ENCODE peak calls at places on chromosomes 5 and 9, in nine cellular contexts. M, O, A, C, S, U, N, R and K are unnamed samples.

GRCh38 chr5:55191165-55191564 is 18.2 kb upstream of the CDC20B start:
- DNase-seq in M (no peak), O (no peak), A (no peak), C (no peak), S (no peak), U (no peak), N (no peak), R (no peak), K (no peak)

GRCh38 chr5:103901885-103902284 is 339.3 kb upstream of the NUDT12 start:
- DNase-seq in M (no peak), O (no peak), A (no peak), C (no peak), S (no peak), U (no peak), N (no peak), R (no peak), K (no peak)

GRCh38 chr9:133689151-133689763 is 48.9 kb downstream of the SARDH start:
- DNase-seq in M (no peak), O (peak), A (no peak), C (no peak), S (no peak), U (no peak), N (no peak), R (no peak), K (no peak)

GRCh38 chr5:141692919-141693848 is 11.2 kb upstream of the ARAP3 start:
- DNase-seq in M (peak), O (no peak), A (no peak), C (no peak), S (no peak), U (no peak), N (no peak), R (no peak), K (no peak)

GRCh38 chr9:638152-638551 is 203.3 kb upstream of the DMRT1 start:
- DNase-seq in M (no peak), O (no peak), A (no peak), C (no peak), S (no peak), U (no peak), N (no peak), R (no peak), K (no peak)

GRCh38 chr9:16136961-16137360 is 584.1 kb downstream of the CCDC171 start:
- DNase-seq in M (no peak), O (no peak), A (no peak), C (no peak), S (no peak), U (no peak), N (no peak), R (no peak), K (no peak)

GRCh38 chr9:91864372-91864771 is 85.7 kb downstream of the ROR2 start:
- DNase-seq in M (no peak), O (peak), A (no peak), C (no peak), S (no peak), U (no peak), N (no peak), R (no peak), K (no peak)

GRCh38 chr5:159217236-159217635 is 7.9 kb upstream of the RNF145 start:
- DNase-seq in M (no peak), O (no peak), A (no peak), C (no peak), S (no peak), U (no peak), N (no peak), R (no peak), K (no peak)

GRCh38 chr9:121944741-121945191 is 148.3 kb downstream of the TTLL11 start:
- DNase-seq in M (no peak), O (no peak), A (no peak), C (no peak), S (no peak), U (no peak), N (no peak), R (no peak), K (no peak)

GRCh38 chr5:55220433-55221185 is 6.5 kb downstream of the MCIDAS start:
- DNase-seq in M (no peak), O (no peak), A (no peak), C (no peak), S (no peak), U (peak), N (no peak), R (no peak), K (no peak)

GRCh38 chr9:38360880-38361836 is 31.3 kb upstream of the ALDH1B1 start:
- DNase-seq in M (no peak), O (peak), A (no peak), C (peak), S (no peak), U (no peak), N (no peak), R (peak), K (no peak)

GRCh38 chr5:74149395-74149794 is 491.1 kb downstream of the ENC1 start:
- DNase-seq in M (no peak), O (no peak), A (peak), C (peak), S (no peak), U (peak), N (no peak), R (no peak), K (no peak)

GRCh38 chr5:180976518-180976917 is 12.1 kb upstream of the BTNL3 start:
- DNase-seq in M (no peak), O (no peak), A (no peak), C (no peak), S (no peak), U (no peak), N (no peak), R (no peak), K (no peak)

GRCh38 chr5:107251151-107251550 is 419.6 kb downstream of the EFNA5 start:
- DNase-seq in M (no peak), O (no peak), A (no peak), C (no peak), S (no peak), U (no peak), N (no peak), R (no peak), K (no peak)

GRCh38 chr9:36864491-36865410 is 169.3 kb downstream of the PAX5 start:
- DNase-seq in M (no peak), O (peak), A (no peak), C (peak), S (no peak), U (no peak), N (no peak), R (no peak), K (no peak)

GRCh38 chr5:174402224-174402812 is 322.1 kb upstream of the MSX2 start:
- DNase-seq in M (no peak), O (no peak), A (no peak), C (no peak), S (no peak), U (no peak), N (no peak), R (no peak), K (peak)

GRCh38 chr9:137891588-137892423 is 14.2 kb downstream of the CACNA1B start:
- DNase-seq in M (no peak), O (no peak), A (no peak), C (no peak), S (no peak), U (no peak), N (no peak), R (no peak), K (no peak)

GRCh38 chr5:68383888-68384310 is 168.3 kb downstream of the PIK3R1 start:
- DNase-seq in M (no peak), O (no peak), A (no peak), C (no peak), S (no peak), U (no peak), N (no peak), R (no peak), K (no peak)

GRCh38 chr5:96008487-96008886 is 46.8 kb upstream of the ELL2 start:
- DNase-seq in M (no peak), O (no peak), A (no peak), C (no peak), S (no peak), U (no peak), N (no peak), R (no peak), K (no peak)

GRCh38 chr9:96122756-96123155 is 179.2 kb downstream of the HSD17B3 start:
- DNase-seq in M (no peak), O (no peak), A (no peak), C (no peak), S (no peak), U (no peak), N (no peak), R (no peak), K (no peak)

GRCh38 chr5:157459715-157460599 is at the start of gene NIPAL4:
- DNase-seq in M (no peak), O (peak), A (no peak), C (peak), S (no peak), U (no peak), N (no peak), R (no peak), K (no peak)

GRCh38 chr9:95044731-95045508 is 272.6 kb downstream of the FANCC start:
- DNase-seq in M (no peak), O (no peak), A (peak), C (no peak), S (no peak), U (peak), N (no peak), R (no peak), K (no peak)

GRCh38 chr5:84306617-84307016 is 78.1 kb downstream of the EDIL3 start:
- DNase-seq in M (no peak), O (no peak), A (no peak), C (no peak), S (no peak), U (no peak), N (no peak), R (no peak), K (no peak)

GRCh38 chr9:34986541-34987047 is 3.0 kb upstream of the DNAJB5 start:
- DNase-seq in M (no peak), O (peak), A (no peak), C (no peak), S (no peak), U (no peak), N (peak), R (no peak), K (no peak)

GRCh38 chr9:89527084-89527483 is 29.2 kb upstream of the SEMA4D start:
- DNase-seq in M (no peak), O (peak), A (peak), C (peak), S (no peak), U (peak), N (peak), R (no peak), K (no peak)

GRCh38 chr5:61329729-61330128 is 2.3 kb upstream of the ZSWIM6 start:
- DNase-seq in M (no peak), O (no peak), A (no peak), C (no peak), S (peak), U (no peak), N (no peak), R (no peak), K (no peak)

GRCh38 chr5:139177809-139178581 is 20.2 kb downstream of the SIL1 start:
- DNase-seq in M (no peak), O (no peak), A (peak), C (peak), S (no peak), U (peak), N (no peak), R (no peak), K (no peak)

GRCh38 chr5:17185776-17186175 is 31.7 kb upstream of the BASP1 start:
- DNase-seq in M (no peak), O (no peak), A (no peak), C (peak), S (no peak), U (no peak), N (peak), R (no peak), K (no peak)

GRCh38 chr5:133712562-133712961 is 100.2 kb upstream of the FSTL4 start:
- DNase-seq in M (no peak), O (peak), A (peak), C (no peak), S (no peak), U (no peak), N (no peak), R (no peak), K (no peak)

GRCh38 chr9:101312661-101313060 is 72.1 kb downstream of the BAAT start:
- DNase-seq in M (no peak), O (no peak), A (no peak), C (no peak), S (no peak), U (no peak), N (no peak), R (no peak), K (no peak)

GRCh38 chr5:42423285-42424152 is at the start of gene GHR:
- DNase-seq in M (peak), O (peak), A (peak), C (peak), S (peak), U (peak), N (peak), R (peak), K (peak)

GRCh38 chr5:147479949-147480348 is 29.9 kb downstream of the DPYSL3 start:
- DNase-seq in M (no peak), O (no peak), A (no peak), C (no peak), S (no peak), U (no peak), N (no peak), R (no peak), K (peak)

GRCh38 chr9:121495976-121496375 is 3.7 kb downstream of the GGTA1 start:
- DNase-seq in M (no peak), O (no peak), A (no peak), C (no peak), S (no peak), U (no peak), N (no peak), R (no peak), K (no peak)

GRCh38 chr9:68725070-68725469 is 20.0 kb downstream of the PIP5K1B start:
- DNase-seq in M (no peak), O (no peak), A (no peak), C (no peak), S (peak), U (no peak), N (no peak), R (no peak), K (no peak)
- H3K4me3 ChIP-seq in M (no peak), O (no peak), A (no peak), C (no peak), S (no peak), U (no peak), N (no peak), R (no peak), K (no peak)

DNA sequence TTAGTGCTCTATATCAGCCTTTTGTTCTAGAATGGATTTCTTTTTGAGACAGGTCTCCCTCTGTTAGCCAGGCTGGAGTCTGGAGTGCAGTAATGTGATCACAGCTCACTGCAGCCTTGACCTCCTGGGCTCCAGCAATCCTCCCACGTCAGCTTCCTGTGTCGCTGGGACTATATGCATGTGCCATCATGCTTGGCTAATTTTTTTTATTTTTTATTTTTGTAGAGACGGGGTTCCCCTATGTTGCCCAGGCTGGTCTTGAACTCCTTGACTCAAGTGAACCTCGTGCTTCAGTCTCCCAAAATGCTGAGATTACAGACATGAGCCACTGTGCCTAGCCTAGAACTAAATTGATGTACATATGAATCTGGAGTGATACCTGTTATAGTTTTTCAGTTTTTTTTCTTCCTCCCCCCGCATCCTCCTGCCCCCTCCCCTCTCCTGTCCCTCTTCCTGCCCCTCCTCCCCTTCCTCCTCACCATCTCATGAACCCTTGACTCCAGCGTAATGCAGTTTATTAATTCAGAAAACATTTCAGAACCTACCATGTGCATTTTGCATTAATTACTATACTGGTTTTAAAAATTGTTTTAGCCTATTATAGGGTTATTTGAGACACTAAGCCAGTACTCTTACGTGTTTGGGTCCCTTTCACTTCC is 37.4 kb upstream of the TNFAIP8 start:
- DNase-seq in M (no peak), O (peak), A (no peak), C (no peak), S (peak), U (no peak), N (no peak), R (no peak), K (no peak)
- H3K27ac ChIP-seq in M (peak), O (peak), A (no peak), C (no peak), S (peak), U (no peak), N (no peak), R (no peak), K (no peak)

GRCh38 chr5:143384865-143385657 is 18.4 kb downstream of the NR3C1 start:
- DNase-seq in M (no peak), O (no peak), A (no peak), C (no peak), S (no peak), U (no peak), N (no peak), R (no peak), K (no peak)
- TF ChIP-seq POLR2AphosphoS5 in M (no peak), O (no peak), A (no peak), C (no peak), S (no peak), U (no peak), N (no peak), R (no peak), K (no peak)

DNA sequence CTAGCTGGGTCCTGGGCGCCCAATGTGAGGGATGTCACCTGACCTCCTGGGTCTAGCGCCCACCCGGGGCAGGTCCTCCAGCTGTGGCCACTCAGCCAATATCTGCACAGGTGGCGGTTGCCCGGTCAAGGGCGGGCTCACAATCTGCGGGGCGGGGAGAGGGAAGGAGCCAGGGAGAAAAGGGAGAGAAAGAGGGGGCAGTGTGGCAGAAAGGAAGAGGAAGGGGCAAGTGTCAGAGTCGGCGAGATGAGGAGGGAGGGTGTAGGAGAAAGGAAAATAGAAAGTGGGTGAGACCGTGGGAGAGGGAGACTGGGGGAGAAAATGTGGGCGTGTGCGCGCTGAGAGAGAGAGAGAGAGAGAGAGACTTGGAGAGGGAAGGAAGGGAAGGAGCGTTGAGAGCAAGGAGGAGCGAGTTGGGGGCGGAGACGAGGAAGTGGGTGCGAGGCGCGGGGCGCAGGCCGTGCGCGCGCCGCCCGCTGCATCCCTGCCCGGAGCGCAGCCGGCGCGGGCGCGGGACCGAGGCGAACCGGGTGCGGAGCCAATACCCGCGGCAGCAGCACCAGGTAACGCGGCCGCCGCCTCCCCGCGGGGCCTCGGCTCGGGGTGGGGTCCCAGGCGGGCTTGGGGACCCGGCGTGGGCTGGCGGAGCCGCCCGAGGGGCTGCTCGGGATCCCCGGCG is at the start of gene HRH2:
- DNase-seq in M (no peak), O (peak), A (peak), C (no peak), S (no peak), U (peak), N (peak), R (no peak), K (no peak)
- H3K4me3 ChIP-seq in M (no peak), O (peak), A (no peak), C (peak), S (no peak), U (peak), N (peak), R (peak), K (peak)

GRCh38 chr5:53027913-53028312 is 38.8 kb downstream of the ITGA2 start:
- DNase-seq in M (no peak), O (no peak), A (peak), C (no peak), S (no peak), U (peak), N (no peak), R (no peak), K (no peak)
- H3K27ac ChIP-seq in M (no peak), O (no peak), A (no peak), C (no peak), S (no peak), U (no peak), N (no peak), R (no peak), K (no peak)

DNA sequence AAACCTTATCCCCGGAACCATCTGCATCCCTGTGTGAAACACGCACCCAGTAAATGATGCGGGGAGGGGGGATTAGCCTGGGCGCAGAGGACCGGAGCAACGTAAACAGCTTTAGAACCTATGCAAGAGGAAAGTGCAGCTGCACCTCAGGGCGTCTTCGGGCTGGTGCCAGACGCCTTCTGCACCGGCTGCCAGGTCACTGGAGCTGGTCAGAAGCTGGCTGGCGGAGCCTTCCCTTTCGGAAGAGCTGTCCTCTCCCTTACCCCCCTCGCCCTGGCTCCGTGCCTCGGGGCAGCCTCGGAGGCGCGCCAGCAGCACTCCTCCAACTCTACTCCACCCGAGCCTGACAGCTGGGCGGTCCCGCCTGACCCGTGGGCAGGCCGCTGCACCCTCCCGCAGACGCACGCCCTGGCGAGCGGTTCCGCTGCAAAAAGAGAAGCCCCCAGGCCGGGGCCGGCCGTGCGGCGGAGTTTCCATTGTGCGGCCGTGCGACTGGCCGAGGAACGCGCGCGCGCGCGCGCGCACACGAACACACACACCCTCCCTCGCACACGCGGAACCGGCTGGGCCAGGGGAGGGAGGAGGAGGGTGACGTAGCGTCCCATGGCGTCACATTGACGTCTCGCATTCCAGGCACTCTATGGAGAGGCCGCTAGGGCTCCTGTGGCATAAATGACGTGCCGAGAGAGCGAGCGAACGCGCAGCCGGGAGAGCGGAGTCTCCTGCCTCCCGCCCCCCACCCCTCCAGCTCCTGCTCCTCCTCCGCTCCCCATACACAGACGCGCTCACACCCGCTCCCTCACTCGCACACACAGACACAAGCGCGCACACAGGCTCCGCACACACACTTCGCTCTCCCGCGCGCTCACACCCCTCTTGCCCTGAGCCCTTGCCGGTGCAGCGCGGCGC is at the start of gene NR4A3:
- DNase-seq in M (peak), O (peak), A (peak), C (peak), S (peak), U (peak), N (peak), R (peak), K (peak)
- TF ChIP-seq POLR2AphosphoS5 in M (peak), O (peak), A (peak), C (peak), S (no peak), U (peak), N (no peak), R (peak), K (peak)